ENCODE peak calls at places on chromosome 20, in ten cellular contexts. N is CD4-positive, alpha-beta T cell; E is nephron progenitor cell; Q is fibroblast of the aortic adventitia; L is neural crest cell; O is breast epithelium; K is heart right ventricle; F is AG10803; C is cardiac fibroblast; X is BJ. S is an unnamed sample.

GRCh38 chr20:56460459-56460858 is 8.0 kb upstream of the RTF2 start:
- DNase-seq in N (peak; percentile 28), E (no peak), Q (no peak), L (no peak), O (no peak), K (no peak), F (no peak), C (no peak), X (no peak), S (no peak)

GRCh38 chr20:39935921-39936320 is 753.1 kb downstream of the MAFB start:
- DNase-seq in N (no peak), E (no peak), Q (no peak), L (no peak), O (no peak), K (no peak), F (peak; percentile 18), C (no peak), X (no peak), S (no peak)

GRCh38 chr20:6819599-6819998 is 52.1 kb downstream of the BMP2 start:
- DNase-seq in N (no peak), E (no peak), Q (peak; percentile 27), L (no peak), O (no peak), K (no peak), F (no peak), C (peak; percentile 18), X (no peak), S (no peak)

GRCh38 chr20:51354769-51355319 is 187.7 kb downstream of the NFATC2 start:
- DNase-seq in N (no peak), E (no peak), Q (no peak), L (no peak), O (no peak), K (no peak), F (peak; percentile 63), C (peak; percentile 21), X (no peak), S (no peak)

GRCh38 chr20:62061851-62062418 is 3.7 kb downstream of the TAF4 start:
- DNase-seq in N (no peak), E (no peak), Q (no peak), L (no peak), O (no peak), K (no peak), F (no peak), C (no peak), X (no peak), S (no peak)

GRCh38 chr20:17614176-17614811 is 44.4 kb downstream of the DSTN start:
- DNase-seq in N (no peak), E (no peak), Q (peak; percentile 47), L (no peak), O (peak; percentile 42), K (peak; percentile 86), F (peak; percentile 70), C (peak; percentile 63), X (no peak), S (no peak)

GRCh38 chr20:57006411-57007170 is 259.9 kb downstream of the BMP7 start:
- DNase-seq in N (no peak), E (no peak), Q (no peak), L (no peak), O (no peak), K (no peak), F (peak; percentile 23), C (no peak), X (peak; percentile 42), S (no peak)

GRCh38 chr20:8287328-8287727 is 155.3 kb downstream of the PLCB1 start:
- DNase-seq in N (no peak), E (peak; percentile 20), Q (no peak), L (no peak), O (no peak), K (no peak), F (no peak), C (no peak), X (no peak), S (no peak)

GRCh38 chr20:16220826-16221225 is 352.4 kb downstream of the KIF16B start:
- DNase-seq in N (no peak), E (no peak), Q (no peak), L (no peak), O (no peak), K (no peak), F (no peak), C (no peak), X (no peak), S (no peak)
- TF ChIP-seq CTCF in N (no peak), E (no peak), Q (no peak), L (no peak), O (no peak), K (no peak), F (no peak), C (no peak), X (no peak), S (no peak)

DNA sequence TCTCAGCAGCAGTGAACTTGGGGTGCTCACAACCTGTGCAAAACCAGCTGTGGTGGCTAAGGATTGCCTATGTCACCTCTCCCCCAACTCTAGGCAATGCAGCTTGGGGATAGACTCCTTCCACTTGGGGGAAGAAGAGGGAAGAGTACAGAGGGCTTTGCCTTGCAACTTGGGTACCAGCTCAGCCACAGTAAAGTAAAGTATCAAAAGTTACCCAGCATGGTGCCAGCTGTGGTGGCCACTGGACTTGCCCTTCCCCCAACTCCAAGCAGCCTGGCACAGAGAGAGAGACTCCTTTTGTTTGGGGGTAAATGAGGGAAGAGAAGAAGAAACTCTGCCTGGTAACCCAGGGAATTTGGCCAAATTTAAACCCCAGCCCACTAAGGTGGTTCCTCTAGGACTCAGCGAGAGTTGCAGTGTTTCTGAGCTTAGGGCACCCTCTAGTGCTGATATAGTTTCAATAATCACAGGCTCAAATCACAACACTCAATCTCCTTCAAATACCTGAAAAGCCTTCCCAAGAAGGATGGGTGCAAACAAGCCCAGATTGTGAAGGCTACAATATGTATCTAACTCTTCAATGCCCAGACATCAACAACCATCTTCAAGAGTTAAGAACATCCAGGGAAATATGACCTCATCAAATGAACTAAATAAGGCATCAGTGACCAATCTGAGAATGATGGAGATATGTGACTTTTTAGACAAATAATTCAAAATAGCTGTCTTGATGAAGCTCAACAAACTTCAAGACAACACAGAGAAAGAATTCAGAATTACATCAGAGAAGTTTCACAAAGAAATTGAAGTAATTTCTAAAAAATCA is 7.6 kb upstream of the DEFB129 start:
- DNase-seq in N (no peak), E (peak; percentile 14), Q (peak; percentile 11), L (no peak), O (no peak), K (no peak), F (peak; percentile 1), C (peak; percentile 19), X (no peak), S (no peak)
- TF ChIP-seq CTCF in N (no peak), E (peak; percentile 32), Q (peak; percentile 7), L (peak; percentile 67), O (no peak), K (no peak), F (peak; percentile 22), C (peak; percentile 23), X (peak; percentile 29), S (no peak)

GRCh38 chr20:45892049-45892816 is 1.1 kb downstream of the CTSA start:
- DNase-seq in N (no peak), E (no peak), Q (peak; percentile 36), L (no peak), O (no peak), K (no peak), F (peak; percentile 34), C (peak; percentile 49), X (no peak), S (no peak)

GRCh38 chr20:45888681-45889080 is 1.3 kb upstream of the SPATA25 start:
- DNase-seq in N (no peak), E (no peak), Q (no peak), L (no peak), O (no peak), K (no peak), F (no peak), C (no peak), X (no peak), S (no peak)

GRCh38 chr20:45892828-45893500 is 1.8 kb downstream of the CTSA start:
- DNase-seq in N (no peak), E (no peak), Q (no peak), L (no peak), O (no peak), K (no peak), F (no peak), C (no peak), X (no peak), S (no peak)

GRCh38 chr20:45890997-45891983 is at the start of the genes CTSA and NEURL2:
- DNase-seq in N (peak; percentile 77), E (peak; percentile 87), Q (peak; percentile 93), L (peak; percentile 83), O (peak; percentile 87), K (peak; percentile 95), F (peak; percentile 92), C (peak; percentile 96), X (no peak), S (peak; percentile 95)

GRCh38 chr20:45890077-45890996 is 671 bp downstream of the NEURL2 start:
- DNase-seq in N (peak; percentile 42), E (peak; percentile 85), Q (peak; percentile 78), L (peak; percentile 80), O (peak; percentile 69), K (peak; percentile 81), F (peak; percentile 76), C (peak; percentile 87), X (no peak), S (peak; percentile 80)
- TF ChIP-seq CTCF in N (peak; percentile 54), E (peak; percentile 62), Q (peak; percentile 76), L (peak; percentile 77), O (peak; percentile 29), K (peak; percentile 50), F (peak; percentile 78), C (peak; percentile 66), X (peak; percentile 76), S (no peak)

GRCh38 chr20:4009305-4009704 is 6.1 kb downstream of the RNF24 start:
- DNase-seq in N (no peak), E (no peak), Q (no peak), L (no peak), O (no peak), K (no peak), F (no peak), C (no peak), X (no peak), S (no peak)

GRCh38 chr20:4006640-4007039 is 8.7 kb downstream of the RNF24 start:
- DNase-seq in N (no peak), E (no peak), Q (peak; percentile 85), L (no peak), O (peak; percentile 48), K (peak; percentile 62), F (peak; percentile 71), C (peak; percentile 71), X (no peak), S (no peak)

GRCh38 chr20:4008026-4008413 is 7.3 kb downstream of the RNF24 start:
- DNase-seq in N (no peak), E (no peak), Q (no peak), L (no peak), O (no peak), K (no peak), F (no peak), C (no peak), X (no peak), S (no peak)

GRCh38 chr20:4007383-4008025 is 7.9 kb downstream of the RNF24 start:
- DNase-seq in N (no peak), E (no peak), Q (no peak), L (no peak), O (no peak), K (no peak), F (no peak), C (no peak), X (no peak), S (no peak)

DNA sequence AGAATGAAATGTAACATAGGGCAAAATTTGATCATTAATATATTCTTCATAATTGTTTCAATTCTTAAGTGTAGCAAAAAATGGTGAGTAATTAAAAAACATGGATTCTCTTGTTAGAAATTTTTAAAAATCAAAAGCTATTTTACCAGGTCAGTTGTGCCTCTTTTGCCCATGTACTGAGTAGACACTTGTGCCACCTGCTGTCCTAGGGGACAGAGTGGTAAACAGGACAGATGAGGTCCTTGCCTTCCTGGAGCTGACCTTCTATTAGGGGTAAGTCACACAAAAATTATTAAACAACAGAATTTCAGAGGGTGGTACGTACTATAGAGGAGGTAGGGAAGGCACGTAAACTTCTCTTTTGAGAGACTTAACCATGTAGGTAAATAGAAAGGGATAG is 6.5 kb downstream of the RNF24 start:
- DNase-seq in N (no peak), E (no peak), Q (no peak), L (no peak), O (no peak), K (no peak), F (no peak), C (no peak), X (no peak), S (no peak)
- TF ChIP-seq CTCF in N (no peak), E (no peak), Q (no peak), L (no peak), O (no peak), K (no peak), F (no peak), C (no peak), X (no peak), S (no peak)

S was measured in omental fat pad.